ENCODE peak calls at places on chromosomes 6 and 20, in five cellular contexts. F is activated naive CD8-positive, alpha-beta T cell treated with anti-CD3 and anti-CD28 coated beads for 36 hours; U is stimulated activated naive CD8-positive, alpha-beta T cell treated with anti-CD3 and anti-CD28 coated beads, Interleukin-15, Interleukin-2, amounts not matched to agents 100 U/mL and 50 U/mL, for 24 hours; E is SW 1271; B is HFFc6. I is an unnamed sample.

GRCh38 chr6:45586216-45587171 is 208.8 kb upstream of the SUPT3H start:
- DNase-seq in U (peak), B (no peak), F (peak), E (no peak), I (no peak)

GRCh38 chr20:16518068-16518783 is 55.0 kb downstream of the KIF16B start:
- DNase-seq in E (no peak), F (peak), U (peak), B (no peak), I (peak)

GRCh38 chr6:125793280-125793679 is 2.5 kb downstream of the NCOA7 start:
- DNase-seq in F (no peak), U (no peak), B (no peak), E (no peak), I (no peak)

GRCh38 chr6:109991307-109992101 is 13.4 kb downstream of the GPR6 start:
- DNase-seq in B (no peak), U (no peak), E (no peak), F (no peak), I (no peak)

GRCh38 chr6:113381957-113382356 is 475.2 kb upstream of the MARCKS start:
- DNase-seq in U (no peak), B (peak), F (no peak), E (no peak), I (no peak)

GRCh38 chr6:10904015-10904414 is 17.2 kb downstream of the SYCP2L start:
- DNase-seq in U (no peak), F (no peak), E (no peak), B (no peak), I (no peak)

GRCh38 chr6:136568129-136568528 is 17.9 kb upstream of the MAP7 start:
- DNase-seq in B (no peak), U (no peak), F (no peak), E (no peak), I (no peak)

GRCh38 chr6:4693158-4693557 is 83.0 kb upstream of the CDYL start:
- DNase-seq in B (no peak), E (no peak), F (no peak), U (no peak), I (no peak)

GRCh38 chr6:98467091-98467490 is 367.3 kb upstream of the POU3F2 start:
- DNase-seq in U (no peak), E (no peak), B (no peak), F (no peak), I (no peak)

GRCh38 chr6:135358251-135358821 is 139.2 kb downstream of the AHI1 start:
- DNase-seq in F (no peak), B (peak), U (no peak), E (no peak), I (peak)

GRCh38 chr20:17202030-17202429 is 24.8 kb upstream of the PCSK2 start:
- DNase-seq in F (no peak), U (no peak), B (no peak), E (no peak), I (no peak)

GRCh38 chr6:110181131-110182027 is 1.2 kb downstream of the CDC40 start:
- DNase-seq in U (no peak), B (no peak), E (no peak), F (no peak), I (peak)

GRCh38 chr6:32974541-32975308 is 6.3 kb downstream of the BRD2 start:
- DNase-seq in B (no peak), F (no peak), U (no peak), E (no peak), I (peak)